ENCODE peak calls at places on chromosomes 5 and 9, in eight cellular contexts. A is A549, R is HCT116, Z is H1, Y is GM12878, P is HepG2, D is endothelial cell of umbilical vein, B is K562. F is an unnamed sample.

GRCh38 chr9:136584401-136585328 is 38.8 kb upstream of the NOTCH1 start:
- DNase-seq in Y (no peak), R (no peak), D (no peak), P (no peak), Z (no peak), B (no peak), A (no peak), F (peak)

GRCh38 chr9:90870646-90871326 is 69.2 kb downstream of the SYK start:
- DNase-seq in B (peak), D (peak), A (peak), Y (peak), R (peak), P (peak), Z (no peak), F (peak)

GRCh38 chr5:65722575-65723424 is 795 bp downstream of the NLN start:
- DNase-seq in B (no peak), R (peak), D (peak), A (peak), P (peak), Z (no peak), Y (no peak), F (peak)

GRCh38 chr9:70438341-70438924 is 24.0 kb upstream of the KLF9 start:
- DNase-seq in Z (no peak), P (peak), Y (no peak), R (peak), B (peak), A (peak), D (peak), F (peak)

GRCh38 chr9:129624168-129624759 is 1.7 kb upstream of the NTMT1 start:
- DNase-seq in D (peak), A (peak), Y (no peak), R (peak), P (peak), Z (no peak), B (peak), F (peak)

GRCh38 chr9:8254527-8254926 is 454.9 kb upstream of the DMAC1 start:
- DNase-seq in P (no peak), B (no peak), Y (no peak), Z (no peak), R (no peak), D (no peak), A (no peak), F (no peak)

GRCh38 chr5:169393907-169394306 is 93.0 kb upstream of the SLIT3 start:
- DNase-seq in Z (no peak), B (no peak), D (no peak), A (no peak), Y (no peak), P (no peak), R (no peak), F (no peak)

GRCh38 chr9:136975624-136976023 is 1.7 kb upstream of the PTGDS start:
- DNase-seq in D (no peak), Y (no peak), R (no peak), B (peak), A (no peak), Z (no peak), P (peak), F (peak)

GRCh38 chr9:121353246-121353975 is 16.6 kb downstream of the STOM start:
- DNase-seq in Z (no peak), D (no peak), A (no peak), Y (peak), P (no peak), R (no peak), B (no peak), F (peak)

GRCh38 chr5:149317281-149318048 is 27.8 kb upstream of the GRPEL2 start:
- DNase-seq in Y (no peak), Z (no peak), D (peak), R (peak), B (peak), P (peak), A (peak), F (peak)

GRCh38 chr5:15463231-15463630 is 36.7 kb upstream of the FBXL7 start:
- DNase-seq in P (no peak), R (no peak), D (peak), A (peak), Y (no peak), B (no peak), Z (no peak), F (no peak)

GRCh38 chr5:68239485-68239884 is 23.9 kb downstream of the PIK3R1 start:
- DNase-seq in Y (no peak), R (no peak), A (no peak), D (peak), P (peak), B (no peak), Z (no peak), F (peak)

GRCh38 chr9:133944746-133945135 is 47.4 kb downstream of the VAV2 start:
- DNase-seq in Z (no peak), A (no peak), Y (no peak), P (no peak), B (no peak), D (peak), R (no peak), F (no peak)

GRCh38 chr5:14834062-14834461 is 37.5 kb downstream of the ANKH start:
- DNase-seq in A (no peak), Z (no peak), Y (no peak), R (no peak), P (no peak), D (no peak), B (no peak), F (no peak)

GRCh38 chr9:81665514-81665838 is 23.9 kb downstream of the TLE1 start:
- DNase-seq in B (no peak), Y (no peak), Z (no peak), P (no peak), A (no peak), D (no peak), R (no peak), F (no peak)

GRCh38 chr9:109117856-109118801 is 1.6 kb downstream of the TMEM245 start:
- DNase-seq in Y (no peak), B (peak), A (peak), D (peak), R (no peak), Z (no peak), P (peak), F (peak)

GRCh38 chr9:107929439-107929838 is 439.9 kb upstream of the KLF4 start:
- DNase-seq in A (no peak), D (no peak), Z (no peak), R (no peak), Y (no peak), B (no peak), P (no peak), F (peak)

GRCh38 chr5:65588694-65589093 is 25.6 kb downstream of the PPWD1 start:
- DNase-seq in Y (no peak), D (no peak), Z (no peak), R (no peak), P (no peak), A (no peak), B (no peak), F (no peak)

GRCh38 chr5:57439601-57440000 is 43.0 kb downstream of the ACTBL2 start:
- DNase-seq in B (no peak), Y (no peak), P (no peak), Z (no peak), D (no peak), A (no peak), R (no peak), F (no peak)

GRCh38 chr9:89497181-89497963 is 541 bp downstream of the SEMA4D start:
- DNase-seq in A (no peak), Y (no peak), R (no peak), B (peak), Z (no peak), D (no peak), P (no peak), F (peak)

GRCh38 chr9:93667627-93668026 is 91.2 kb downstream of the PHF2 start:
- DNase-seq in P (no peak), D (no peak), B (no peak), R (no peak), Z (no peak), A (no peak), Y (no peak), F (no peak)

GRCh38 chr5:73911761-73912393 is 285.9 kb downstream of the ARHGEF28 start:
- DNase-seq in Y (no peak), A (no peak), B (no peak), D (no peak), Z (no peak), R (no peak), P (no peak), F (no peak)

GRCh38 chr9:124008855-124009834 is 2.4 kb upstream of the LHX2 start:
- DNase-seq in P (no peak), A (no peak), D (no peak), R (no peak), Y (no peak), B (no peak), Z (no peak), F (no peak)

GRCh38 chr9:35110327-35110758 is 5.3 kb downstream of the ATOSB start:
- DNase-seq in R (no peak), B (no peak), P (no peak), Y (no peak), D (peak), A (peak), Z (no peak), F (peak)

GRCh38 chr9:35106343-35106730 is 3.4 kb upstream of the STOML2 start:
- DNase-seq in Z (no peak), R (no peak), D (no peak), Y (no peak), A (no peak), B (no peak), P (no peak), F (no peak)

GRCh38 chr9:35108946-35109575 is 6.1 kb upstream of the STOML2 start:
- DNase-seq in P (no peak), R (no peak), A (no peak), D (no peak), B (peak), Y (no peak), Z (no peak), F (peak)

GRCh38 chr9:35107337-35108290 is 4.7 kb upstream of the STOML2 start:
- DNase-seq in Y (no peak), D (no peak), P (no peak), R (no peak), A (no peak), B (no peak), Z (no peak), F (no peak)

DNA sequence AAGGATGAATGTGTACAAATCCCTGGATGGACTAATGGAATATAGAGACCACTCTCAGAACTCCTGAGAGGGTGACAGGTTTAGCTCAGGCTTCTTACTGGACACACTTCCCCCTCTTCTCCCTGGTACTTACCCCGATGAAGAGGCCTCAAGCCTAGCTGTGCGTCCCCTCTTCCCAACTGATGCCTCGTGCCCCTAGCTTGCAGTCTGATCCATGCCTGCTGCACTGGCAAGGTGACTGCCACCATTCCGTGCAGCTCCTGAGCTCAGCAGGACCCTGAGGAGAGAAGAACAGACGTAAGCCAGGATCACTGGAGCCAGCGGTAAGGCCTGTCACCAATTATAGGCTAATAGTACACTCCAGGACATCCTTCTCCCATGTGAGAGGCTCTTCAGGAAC is 5.5 kb upstream of the STOML2 start:
- DNase-seq in D (no peak), B (no peak), R (no peak), Y (no peak), A (no peak), P (no peak), Z (no peak), F (no peak)
- TF ChIP-seq CTCF in D (no peak), B (no peak), R (no peak), Y (no peak), A (no peak), P (no peak), Z (no peak), F (no peak)

GRCh38 chr5:55994998-55995914 is 493 bp upstream of the IL6ST start:
- DNase-seq in Z (peak), D (peak), R (peak), Y (peak), P (peak), A (peak), B (peak), F (peak)
- TF ChIP-seq POLR2A in Z (no peak), D (no peak), R (peak), Y (peak), P (no peak), A (peak), B (peak), F (peak)

GRCh38 chr5:28917631-28918030 is 1879.2 kb upstream of the CDH9 start:
- DNase-seq in R (no peak), D (no peak), Z (no peak), P (no peak), A (no peak), Y (no peak), B (no peak), F (no peak)

GRCh38 chr5:28914302-28914701 is 1875.9 kb upstream of the CDH9 start:
- DNase-seq in D (no peak), Y (no peak), B (no peak), P (no peak), A (no peak), R (no peak), Z (no peak), F (no peak)
- TF ChIP-seq MAX in D (no peak), Y (no peak), B (no peak), P (no peak), A (no peak), R (no peak), Z (no peak), F (no peak)

DNA sequence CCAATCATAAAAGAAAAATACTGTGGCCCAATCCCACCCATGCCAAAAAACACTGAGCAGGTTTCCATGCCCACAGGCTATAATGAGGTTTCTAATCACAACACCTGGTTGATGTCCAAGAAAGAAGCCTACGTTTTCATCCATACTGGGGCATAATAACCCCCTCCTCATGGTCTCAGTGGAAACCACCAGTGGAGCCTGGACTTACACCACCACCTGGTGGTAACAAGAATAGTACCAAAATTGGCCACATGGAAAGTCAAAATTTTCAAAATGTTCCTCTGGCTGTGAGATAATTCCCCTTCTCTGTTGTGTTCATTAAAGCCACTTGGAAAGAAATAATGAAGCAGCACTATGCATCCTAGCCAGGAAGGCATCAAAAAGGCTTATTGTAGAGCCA is 687.3 kb upstream of the ST8SIA4 start:
- DNase-seq in Y (no peak), B (no peak), D (no peak), R (peak), Z (no peak), A (no peak), P (no peak), F (peak)
- TF ChIP-seq CTCF in Y (peak), B (no peak), D (peak), R (peak), Z (peak), A (peak), P (peak), F (no peak)